ENCODE peak calls at places on chromosome 1, in eight cellular contexts. V is activated CD8-positive, alpha-beta T cell treated with anti-CD3 and anti-CD28 coated beads for 36 hours; K is heart right ventricle; A is progenitor cell of endocrine pancreas; G is CD8-positive, alpha-beta T cell; I is lower leg skin; O is CD4-positive, alpha-beta T cell; Y is astrocyte of the spinal cord. J is an unnamed sample.

GRCh38 chr1:94942171-94943128 is 15.5 kb upstream of the CNN3 start:
- DNase-seq in V (no peak), K (no peak), A (no peak), G (no peak), I (no peak), O (no peak), Y (no peak), J (no peak)

GRCh38 chr1:116909511-116910378 is at the start of gene PTGFRN:
- DNase-seq in V (peak), K (peak), A (peak), G (no peak), I (no peak), O (peak), Y (peak), J (no peak)

GRCh38 chr1:31572323-31573104 is 3.8 kb upstream of the TINAGL1 start:
- DNase-seq in V (no peak), K (no peak), A (no peak), G (no peak), I (no peak), O (no peak), Y (no peak), J (peak)

GRCh38 chr1:77538956-77539509 is 143.4 kb downstream of the ZZZ3 start:
- DNase-seq in V (no peak), K (no peak), A (no peak), G (no peak), I (no peak), O (no peak), Y (peak), J (no peak)

GRCh38 chr1:11592752-11593151 is 61.5 kb downstream of the FBXO2 start:
- DNase-seq in V (no peak), K (no peak), A (no peak), G (no peak), I (no peak), O (no peak), Y (no peak), J (no peak)

GRCh38 chr1:28129150-28129549 is 40.7 kb upstream of the EYA3 start:
- DNase-seq in V (no peak), K (no peak), A (no peak), G (no peak), I (no peak), O (no peak), Y (peak), J (no peak)

GRCh38 chr1:195237161-195237889 is 1370.9 kb downstream of the KCNT2 start:
- DNase-seq in V (no peak), K (no peak), A (no peak), G (no peak), I (no peak), O (no peak), Y (no peak), J (no peak)

GRCh38 chr1:170162385-170163226 is 16.8 kb downstream of the NTMT2 start:
- DNase-seq in V (no peak), K (no peak), A (no peak), G (no peak), I (peak), O (no peak), Y (peak), J (no peak)

GRCh38 chr1:212259693-212260480 is 25.3 kb upstream of the PPP2R5A start:
- DNase-seq in V (no peak), K (no peak), A (no peak), G (no peak), I (no peak), O (no peak), Y (no peak), J (no peak)

GRCh38 chr1:227789881-227790400 is 25.5 kb upstream of the PRSS38 start:
- DNase-seq in V (no peak), K (no peak), A (no peak), G (no peak), I (peak), O (no peak), Y (no peak), J (no peak)

GRCh38 chr1:115282825-115283224 is 55.2 kb downstream of the NGF start:
- DNase-seq in V (no peak), K (peak), A (no peak), G (no peak), I (peak), O (no peak), Y (peak), J (no peak)

GRCh38 chr1:26284597-26285351 is 4.9 kb downstream of the SH3BGRL3 start:
- DNase-seq in V (peak), K (peak), A (peak), G (peak), I (peak), O (peak), Y (peak), J (peak)

GRCh38 chr1:7942701-7943029 is 2.0 kb upstream of the TNFRSF9 start:
- DNase-seq in V (no peak), K (no peak), A (no peak), G (no peak), I (no peak), O (no peak), Y (no peak), J (no peak)

GRCh38 chr1:244833734-244834595 is 1.5 kb upstream of the COX20 start:
- DNase-seq in V (peak), K (peak), A (peak), G (peak), I (peak), O (peak), Y (peak), J (peak)

GRCh38 chr1:228015276-228016180 is 8.7 kb downstream of the WNT3A start:
- DNase-seq in V (no peak), K (peak), A (peak), G (no peak), I (no peak), O (no peak), Y (no peak), J (no peak)

GRCh38 chr1:107883562-107883961 is 81.4 kb downstream of the VAV3 start:
- DNase-seq in V (no peak), K (no peak), A (no peak), G (no peak), I (no peak), O (no peak), Y (no peak), J (no peak)

GRCh38 chr1:17744666-17745563 is 10.2 kb upstream of the ACTL8 start:
- DNase-seq in V (no peak), K (no peak), A (no peak), G (no peak), I (no peak), O (no peak), Y (no peak), J (no peak)

GRCh38 chr1:101264699-101265098 is 27.9 kb downstream of the S1PR1 start:
- DNase-seq in V (peak), K (no peak), A (no peak), G (peak), I (peak), O (no peak), Y (no peak), J (no peak)

GRCh38 chr1:20361401-20361800 is 70.7 kb downstream of the VWA5B1 start:
- DNase-seq in V (no peak), K (no peak), A (no peak), G (no peak), I (no peak), O (no peak), Y (no peak), J (no peak)

GRCh38 chr1:223135176-223135575 is 7.9 kb downstream of the TLR5 start:
- DNase-seq in V (no peak), K (peak), A (no peak), G (no peak), I (no peak), O (no peak), Y (peak), J (no peak)

GRCh38 chr1:222815367-222815765 is 527 bp downstream of the DISP1 start:
- DNase-seq in V (peak), K (no peak), A (no peak), G (peak), I (no peak), O (no peak), Y (no peak), J (peak)

GRCh38 chr1:31568895-31569655 is 7.2 kb upstream of the TINAGL1 start:
- DNase-seq in V (no peak), K (peak), A (no peak), G (no peak), I (peak), O (no peak), Y (no peak), J (peak)

GRCh38 chr1:209850342-209850979 is 22.7 kb downstream of the UTP25 start:
- DNase-seq in V (peak), K (peak), A (peak), G (no peak), I (peak), O (no peak), Y (peak), J (no peak)

GRCh38 chr1:208007938-208008342 is 97.0 kb upstream of the CD34 start:
- DNase-seq in V (no peak), K (no peak), A (no peak), G (no peak), I (no peak), O (no peak), Y (peak), J (no peak)

GRCh38 chr1:23166854-23167253 is 1.8 kb downstream of the LUZP1 start:
- DNase-seq in V (no peak), K (no peak), A (no peak), G (no peak), I (no peak), O (no peak), Y (no peak), J (no peak)

GRCh38 chr1:27724961-27725373 is 794 bp upstream of the FAM76A start:
- DNase-seq in V (no peak), K (peak), A (no peak), G (peak), I (peak), O (no peak), Y (no peak), J (no peak)

GRCh38 chr1:31258581-31258980 is 18.9 kb upstream of the NKAIN1 start:
- DNase-seq in V (no peak), K (no peak), A (no peak), G (no peak), I (no peak), O (no peak), Y (no peak), J (no peak)

GRCh38 chr1:62782197-62782886 is 1.6 kb upstream of the ATG4C start:
- DNase-seq in V (no peak), K (no peak), A (no peak), G (no peak), I (no peak), O (no peak), Y (peak), J (no peak)

GRCh38 chr1:62784509-62785365 is 805 bp downstream of the ATG4C start:
- DNase-seq in V (peak), K (no peak), A (no peak), G (no peak), I (no peak), O (no peak), Y (peak), J (no peak)

GRCh38 chr1:62778208-62778607 is 5.7 kb upstream of the ATG4C start:
- DNase-seq in V (no peak), K (no peak), A (no peak), G (no peak), I (no peak), O (no peak), Y (no peak), J (no peak)

DNA sequence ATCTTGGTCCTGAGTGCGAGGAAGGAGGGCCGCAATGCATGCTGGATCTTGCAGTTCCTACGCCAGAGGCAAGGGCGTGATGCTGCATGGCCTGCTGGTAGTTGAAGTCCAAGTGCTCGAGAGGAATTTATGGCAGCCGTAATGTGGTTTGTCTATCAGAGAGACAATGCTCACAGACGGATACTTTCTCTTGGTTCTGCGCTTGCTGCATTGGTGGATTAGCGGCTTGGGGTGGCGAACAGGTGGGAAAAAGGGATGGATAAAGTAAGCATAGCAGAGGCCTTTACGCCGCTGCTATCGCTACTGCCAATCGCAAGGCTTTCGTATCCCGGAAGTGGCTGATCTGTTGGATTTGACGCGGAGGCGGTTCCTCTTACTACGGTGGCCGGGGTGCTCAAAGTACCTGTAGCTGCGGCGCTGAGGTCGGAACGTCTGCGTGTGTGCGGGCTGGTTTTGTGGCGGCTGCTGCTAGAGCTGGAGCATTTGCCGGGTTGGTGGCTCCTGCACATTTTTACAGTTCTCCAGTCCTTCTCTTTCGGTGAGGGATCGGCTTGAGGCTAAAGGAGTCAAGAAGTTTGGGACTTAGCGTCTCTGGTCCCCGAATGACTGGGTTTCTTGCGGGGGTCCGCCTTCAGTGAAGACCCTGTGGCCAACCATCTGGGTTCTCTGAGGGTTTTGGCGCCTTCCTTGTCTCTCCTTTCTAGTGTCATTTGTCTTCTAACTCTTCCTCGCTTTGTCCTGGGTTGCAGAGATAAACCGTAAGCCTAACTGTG is at the start of gene ATG4C:
- DNase-seq in V (peak), K (peak), A (peak), G (peak), I (peak), O (peak), Y (peak), J (peak)
- TF ChIP-seq CTCF in V (no peak), K (no peak), A (no peak), G (no peak), I (no peak), O (no peak), Y (no peak), J (no peak)

DNA sequence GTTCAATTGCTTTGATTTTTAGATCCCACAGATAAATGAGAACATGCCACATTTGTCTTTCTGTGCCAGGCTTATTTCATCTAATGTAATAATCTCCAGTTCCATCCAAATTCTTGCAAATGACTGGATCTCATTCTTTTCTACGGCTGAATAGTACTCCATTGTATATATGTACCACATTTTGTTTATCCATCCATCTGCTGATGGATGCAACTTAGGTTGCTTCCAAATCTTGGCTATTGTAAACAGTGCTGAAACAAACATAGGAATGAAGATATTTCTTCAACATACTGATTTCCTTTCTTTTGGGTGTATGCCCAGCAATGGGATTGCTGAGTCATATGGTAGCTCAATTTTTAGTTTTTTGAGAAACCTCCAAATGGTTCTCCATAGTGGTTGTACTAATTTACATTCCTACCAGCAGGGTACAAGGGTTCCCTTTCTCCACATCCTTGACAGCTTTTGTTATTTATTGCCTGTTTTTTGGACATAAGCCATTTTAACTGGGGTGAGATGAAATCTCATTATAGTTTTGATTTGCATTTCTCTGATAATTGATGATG is 344.4 kb downstream of the KCTD3 start:
- DNase-seq in V (no peak), K (no peak), A (no peak), G (no peak), I (no peak), O (no peak), Y (peak), J (no peak)
- TF ChIP-seq CTCF in V (no peak), K (no peak), A (no peak), G (no peak), I (no peak), O (no peak), Y (peak), J (no peak)

DNA sequence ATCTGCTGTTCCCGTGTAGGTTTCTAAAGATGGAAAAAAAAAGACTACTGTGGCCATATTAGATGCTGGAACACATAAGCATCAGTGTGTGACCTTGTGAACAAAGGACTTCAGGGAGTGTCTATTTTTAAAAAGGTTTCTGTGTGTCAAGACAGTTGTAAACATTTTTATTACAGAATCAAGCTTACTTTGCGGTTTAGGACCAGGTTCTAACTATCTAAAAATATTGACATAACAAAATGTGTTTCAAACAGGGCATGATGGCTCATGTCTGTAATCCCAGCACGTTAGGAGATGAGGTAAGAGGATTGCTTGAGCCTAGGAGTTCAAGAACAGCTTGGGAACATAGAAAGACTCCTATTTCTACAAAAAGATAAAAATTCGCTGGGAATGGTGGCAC is 7.1 kb upstream of the DDI2 start:
- DNase-seq in V (no peak), K (no peak), A (no peak), G (no peak), I (no peak), O (no peak), Y (no peak), J (no peak)
- TF ChIP-seq CTCF in V (no peak), K (no peak), A (no peak), G (no peak), I (no peak), O (no peak), Y (no peak), J (no peak)

GRCh38 chr1:202575906-202576653 is 134.2 kb downstream of the SYT2 start:
- DNase-seq in V (no peak), K (no peak), A (no peak), G (no peak), I (no peak), O (no peak), Y (no peak), J (no peak)
- TF ChIP-seq CTCF in V (no peak), K (no peak), A (no peak), G (no peak), I (no peak), O (no peak), Y (no peak), J (no peak)

DNA sequence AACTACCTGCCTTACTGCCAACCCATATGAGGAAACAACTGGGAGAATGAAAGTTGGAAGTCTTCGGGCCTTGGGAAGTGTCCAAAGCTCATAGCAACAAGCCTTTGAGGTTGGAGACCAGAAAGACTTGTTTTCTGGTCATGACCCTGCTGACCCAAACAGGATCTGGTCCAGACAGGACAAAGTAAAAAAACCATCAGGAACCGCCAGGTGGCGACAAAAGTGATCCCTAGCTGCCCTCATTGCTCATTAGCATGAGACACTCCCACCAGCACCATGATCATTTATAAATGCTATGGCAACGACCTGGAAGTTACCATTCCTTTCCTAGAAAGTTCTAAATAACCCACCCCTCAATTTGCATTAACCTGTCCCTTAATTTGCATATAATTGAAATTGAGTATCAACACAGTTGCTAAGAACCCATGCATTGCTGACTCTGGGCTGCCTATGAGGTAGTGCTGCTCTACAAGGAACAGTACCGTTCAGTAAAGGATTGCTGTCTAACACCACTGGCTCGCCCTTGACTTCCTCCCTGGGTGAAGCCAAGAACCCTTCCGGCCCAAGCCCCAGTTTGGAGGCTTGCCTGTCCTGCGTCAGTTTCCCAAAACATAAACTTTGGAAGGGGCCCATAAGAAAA is 89.0 kb downstream of the URB2 start:
- DNase-seq in V (peak), K (no peak), A (no peak), G (no peak), I (no peak), O (peak), Y (no peak), J (no peak)
- TF ChIP-seq CTCF in V (peak), K (no peak), A (peak), G (peak), I (no peak), O (peak), Y (peak), J (no peak)

DNA sequence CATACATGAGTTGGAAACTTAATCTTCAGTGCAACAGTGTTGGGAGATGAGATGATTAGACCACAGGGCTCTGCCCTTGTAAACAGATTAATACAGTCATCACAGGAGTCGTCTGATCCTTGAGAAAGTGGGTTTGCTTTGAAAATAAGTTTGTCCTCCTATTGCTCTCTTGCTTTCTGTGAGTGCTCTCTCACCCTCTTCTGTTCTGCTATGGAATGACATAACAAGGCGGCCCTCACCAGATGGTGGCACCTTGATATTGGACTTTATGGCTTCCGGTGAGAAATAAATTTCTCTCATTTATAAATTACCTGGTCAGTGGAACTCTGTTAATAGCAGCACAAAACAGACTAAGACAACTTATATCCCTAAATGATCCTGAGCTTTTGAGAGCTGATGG is 353.6 kb downstream of the BRINP3 start:
- DNase-seq in V (no peak), K (no peak), A (no peak), G (no peak), I (no peak), O (no peak), Y (no peak), J (no peak)
- TF ChIP-seq CTCF in V (no peak), K (no peak), A (no peak), G (no peak), I (no peak), O (no peak), Y (no peak), J (no peak)

DNA sequence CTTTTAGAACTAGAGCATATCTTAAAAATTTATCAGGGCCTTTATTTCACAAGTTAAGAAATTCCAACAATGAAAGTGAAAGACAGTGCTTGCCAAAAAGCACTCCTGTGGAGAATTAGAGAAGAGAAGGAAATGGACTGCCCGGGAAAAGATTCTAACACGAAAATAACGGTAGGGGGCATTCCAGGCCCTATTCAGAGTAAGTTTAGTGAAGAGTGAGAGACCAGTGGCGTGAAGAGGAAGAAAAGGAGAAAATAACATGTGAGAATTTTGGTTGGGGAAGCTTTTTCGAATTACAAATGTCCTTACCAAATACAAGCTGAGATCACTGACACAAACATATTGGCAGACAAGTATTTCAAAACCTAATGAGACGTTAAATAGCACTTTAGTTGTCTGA is 38.4 kb upstream of the RBM34 start:
- DNase-seq in V (no peak), K (no peak), A (no peak), G (no peak), I (no peak), O (no peak), Y (peak), J (no peak)
- TF ChIP-seq CTCF in V (peak), K (no peak), A (peak), G (no peak), I (no peak), O (peak), Y (peak), J (no peak)

GRCh38 chr1:6396998-6397397 is 3.4 kb upstream of the ACOT7 start:
- DNase-seq in V (peak), K (no peak), A (no peak), G (no peak), I (no peak), O (no peak), Y (no peak), J (no peak)
- TF ChIP-seq CTCF in V (peak), K (no peak), A (no peak), G (no peak), I (no peak), O (no peak), Y (no peak), J (no peak)